ENCODE peak calls at places on chromosomes 16 and 17, in four cellular contexts. One of them, this sample, is unnamed.

GRCh38 chr16:55056585-55057520 is 126.2 kb downstream of the IRX5 start:
- DNase-seq in CD4-positive, alpha-beta memory T cell: no peak
- DNase-seq in ACHN: no peak
- DNase-seq in astrocyte of the cerebellum: no peak
- DNase-seq in this sample: no peak

GRCh38 chr16:25886598-25886997 is 194.8 kb downstream of the HS3ST4 start:
- DNase-seq in ACHN: no peak
- DNase-seq in CD4-positive, alpha-beta memory T cell: no peak
- DNase-seq in astrocyte of the cerebellum: no peak
- DNase-seq in this sample: no peak

GRCh38 chr16:10935491-10935890 is 6.8 kb downstream of the DEXI start:
- DNase-seq in CD4-positive, alpha-beta memory T cell: no peak
- DNase-seq in ACHN: no peak
- DNase-seq in astrocyte of the cerebellum: no peak
- DNase-seq in this sample: no peak

GRCh38 chr16:30052671-30053372 is 12.7 kb upstream of the ALDOA start:
- DNase-seq in ACHN: peak
- DNase-seq in astrocyte of the cerebellum: peak
- DNase-seq in CD4-positive, alpha-beta memory T cell: peak
- DNase-seq in this sample: peak

GRCh38 chr17:63940584-63940983 is 8.5 kb upstream of the CD79B start:
- DNase-seq in astrocyte of the cerebellum: no peak
- DNase-seq in CD4-positive, alpha-beta memory T cell: no peak
- DNase-seq in ACHN: no peak
- DNase-seq in this sample: no peak

GRCh38 chr17:81851423-81851822 is 8.9 kb downstream of the P4HB start:
- DNase-seq in ACHN: no peak
- DNase-seq in CD4-positive, alpha-beta memory T cell: no peak
- DNase-seq in astrocyte of the cerebellum: no peak
- DNase-seq in this sample: no peak

GRCh38 chr17:64546716-64547115 is 39.9 kb downstream of the CEP95 start:
- DNase-seq in astrocyte of the cerebellum: no peak
- DNase-seq in CD4-positive, alpha-beta memory T cell: no peak
- DNase-seq in ACHN: no peak
- DNase-seq in this sample: no peak

GRCh38 chr17:78019976-78020716 is 61.6 kb downstream of the TNRC6C start:
- DNase-seq in CD4-positive, alpha-beta memory T cell: no peak
- DNase-seq in ACHN: no peak
- DNase-seq in astrocyte of the cerebellum: no peak
- DNase-seq in this sample: no peak

GRCh38 chr17:81412490-81413093 is 17.3 kb downstream of the BAHCC1 start:
- DNase-seq in CD4-positive, alpha-beta memory T cell: no peak
- DNase-seq in ACHN: no peak
- DNase-seq in astrocyte of the cerebellum: no peak
- DNase-seq in this sample: no peak